ENCODE peak calls at places on chromosomes 7 and 10, in nine cellular contexts. B is mucosa of descending colon, Q is breast epithelium, P is endodermal cell, Z is stomach, L is lower lobe of right lung, F is spleen, K is upper lobe of right lung, M is adrenal gland. J is an unnamed sample.

GRCh38 chr10:115772606-115773005 is 500.4 kb downstream of the GFRA1 start:
- DNase-seq in B (no peak), Q (no peak), P (no peak), Z (no peak), L (no peak), F (no peak), K (no peak), M (peak; percentile 37), J (no peak)

GRCh38 chr7:16063691-16064090 is 357.6 kb downstream of the CRPPA start:
- DNase-seq in B (no peak), Q (no peak), P (no peak), Z (no peak), L (no peak), F (no peak), K (no peak), M (no peak), J (no peak)

GRCh38 chr10:44811072-44811471 is 100.1 kb upstream of the TMEM72 start:
- DNase-seq in B (no peak), Q (no peak), P (no peak), Z (no peak), L (no peak), F (no peak), K (no peak), M (no peak), J (peak; percentile 69)

GRCh38 chr7:24786941-24787340 is 29.7 kb upstream of the GSDME start:
- DNase-seq in B (no peak), Q (no peak), P (no peak), Z (no peak), L (peak; percentile 73), F (no peak), K (no peak), M (peak; percentile 30), J (no peak)

GRCh38 chr7:90692396-90692795 is 96.3 kb downstream of the CDK14 start:
- DNase-seq in B (no peak), Q (no peak), P (no peak), Z (no peak), L (no peak), F (no peak), K (no peak), M (no peak), J (no peak)

GRCh38 chr7:128827248-128827958 is 2.8 kb upstream of the FLNC start:
- DNase-seq in B (no peak), Q (no peak), P (peak; percentile 80), Z (no peak), L (no peak), F (no peak), K (no peak), M (peak; percentile 42), J (no peak)

GRCh38 chr7:110399421-110399820 is 691.5 kb upstream of the LRRN3 start:
- DNase-seq in B (no peak), Q (no peak), P (no peak), Z (no peak), L (no peak), F (no peak), K (no peak), M (no peak), J (no peak)

GRCh38 chr7:40493609-40494041 is 358.8 kb downstream of the SUGCT start:
- DNase-seq in B (no peak), Q (no peak), P (no peak), Z (no peak), L (no peak), F (no peak), K (no peak), M (no peak), J (no peak)

GRCh38 chr7:103981003-103981423 is 8.4 kb downstream of the RELN start:
- DNase-seq in B (no peak), Q (no peak), P (no peak), Z (no peak), L (no peak), F (no peak), K (no peak), M (no peak), J (no peak)

GRCh38 chr7:33554046-33554445 is 351.3 kb upstream of the BMPER start:
- DNase-seq in B (no peak), Q (no peak), P (no peak), Z (no peak), L (no peak), F (no peak), K (no peak), M (no peak), J (no peak)

GRCh38 chr10:2108496-2108895 is 371.2 kb upstream of the ADARB2 start:
- DNase-seq in B (no peak), Q (no peak), P (no peak), Z (no peak), L (no peak), F (no peak), K (no peak), M (no peak), J (no peak)

GRCh38 chr10:11016959-11017574 is 605 bp upstream of the CELF2 start:
- DNase-seq in B (no peak), Q (no peak), P (no peak), Z (no peak), L (no peak), F (no peak), K (no peak), M (no peak), J (no peak)

GRCh38 chr7:146961617-146962016 is 845.0 kb downstream of the CNTNAP2 start:
- DNase-seq in B (no peak), Q (no peak), P (no peak), Z (no peak), L (no peak), F (no peak), K (no peak), M (no peak), J (no peak)

DNA sequence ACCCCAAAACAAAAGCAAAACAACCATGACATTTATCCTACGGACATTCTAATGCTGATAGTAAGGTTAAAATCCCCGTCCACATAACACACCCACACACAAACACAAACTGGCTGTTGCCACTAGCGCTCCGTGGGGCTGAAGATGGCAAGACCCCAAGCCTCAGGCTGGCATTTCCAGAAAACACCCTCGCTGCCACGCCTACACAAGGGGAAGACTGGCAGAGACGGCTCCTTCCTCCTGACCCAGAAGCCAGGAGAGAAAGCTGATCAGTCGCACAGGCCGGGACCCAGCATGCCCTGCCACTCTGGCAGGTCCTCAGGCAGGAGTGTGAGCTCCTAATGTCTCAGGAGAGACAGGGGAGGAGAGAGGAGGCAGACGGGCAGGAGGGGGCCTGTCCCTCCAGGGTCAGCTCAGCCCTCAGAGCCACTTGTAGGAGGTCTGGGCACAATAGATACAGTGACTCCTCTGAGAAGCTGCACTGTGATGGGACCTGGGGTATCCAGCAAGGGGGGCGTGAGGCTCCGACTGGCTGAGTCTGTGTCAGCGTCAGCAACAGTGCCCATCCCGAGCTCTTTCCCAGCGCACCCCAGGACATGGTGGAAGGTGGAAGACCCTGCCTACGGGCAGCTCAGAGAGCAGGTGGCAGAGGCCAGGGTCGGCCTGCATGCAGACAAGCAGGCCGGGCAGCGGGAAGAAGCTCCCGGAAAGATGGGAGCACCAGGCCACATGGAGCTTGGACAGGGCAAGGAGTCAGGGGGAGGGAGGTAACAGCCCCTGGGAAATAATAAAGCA is 326.9 kb downstream of the PTPRN2 start:
- DNase-seq in B (no peak), Q (no peak), P (no peak), Z (no peak), L (peak; percentile 35), F (no peak), K (no peak), M (no peak), J (no peak)
- H3K9me3 ChIP-seq in B (no peaks in the 10 kb centered on the region), Q (no peaks in the 10 kb centered on the region), P (peaks cover 86% of the 10 kb centered on the region), Z (no peaks in the 10 kb centered on the region), L (no peaks in the 10 kb centered on the region), F (no peaks in the 10 kb centered on the region), K (no peaks in the 10 kb centered on the region), M (no peaks in the 10 kb centered on the region), J (no peaks in the 10 kb centered on the region)

GRCh38 chr10:133618851-133619250 is 7.7 kb downstream of the FRG2B start:
- DNase-seq in B (no peak), Q (no peak), P (no peak), Z (no peak), L (no peak), F (no peak), K (no peak), M (no peak), J (no peak)
- H3K9me3 ChIP-seq in B (no peaks in the 10 kb centered on the region), Q (no peaks in the 10 kb centered on the region), P (peaks cover 52% of the 10 kb centered on the region), Z (no peaks in the 10 kb centered on the region), L (no peaks in the 10 kb centered on the region), F (no peaks in the 10 kb centered on the region), K (no peaks in the 10 kb centered on the region), M (no peaks in the 10 kb centered on the region), J (peaks cover 2% of the 10 kb centered on the region)

GRCh38 chr7:157564518-157565177 is 227.8 kb downstream of the DNAJB6 start:
- DNase-seq in B (no peak), Q (no peak), P (no peak), Z (no peak), L (no peak), F (peak; percentile 37), K (no peak), M (no peak), J (no peak)
- H3K9me3 ChIP-seq in B (no peaks in the 10 kb centered on the region), Q (no peaks in the 10 kb centered on the region), P (peaks cover 64% of the 10 kb centered on the region), Z (no peaks in the 10 kb centered on the region), L (no peaks in the 10 kb centered on the region), F (no peaks in the 10 kb centered on the region), K (no peaks in the 10 kb centered on the region), M (no peaks in the 10 kb centered on the region), J (no peaks in the 10 kb centered on the region)

DNA sequence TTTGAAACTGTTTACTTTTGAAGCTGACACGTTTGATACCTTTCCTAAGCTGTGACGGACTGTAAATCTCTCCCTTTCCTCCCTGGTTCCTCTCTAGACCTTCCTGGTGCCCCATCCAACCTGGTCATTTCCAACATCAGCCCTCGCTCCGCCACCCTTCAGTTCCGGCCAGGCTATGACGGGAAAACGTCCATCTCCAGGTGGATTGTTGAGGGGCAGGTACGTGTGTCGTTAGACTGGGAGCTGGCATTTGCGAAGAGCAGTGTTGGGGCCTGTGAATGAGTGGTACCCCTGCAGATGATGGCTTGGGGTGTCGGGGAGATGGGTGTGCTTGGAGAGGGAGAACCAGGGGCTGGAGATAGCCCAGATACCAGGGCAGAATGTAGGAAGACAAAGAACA is 602.7 kb upstream of the FOXK1 start:
- DNase-seq in B (no peak), Q (no peak), P (peak; percentile 10), Z (peak; percentile 9), L (no peak), F (no peak), K (no peak), M (no peak), J (no peak)
- H3K9me3 ChIP-seq in B (no peaks in the 10 kb centered on the region), Q (no peaks in the 10 kb centered on the region), P (no peaks in the 10 kb centered on the region), Z (no peaks in the 10 kb centered on the region), L (no peaks in the 10 kb centered on the region), F (no peaks in the 10 kb centered on the region), K (no peaks in the 10 kb centered on the region), M (no peaks in the 10 kb centered on the region), J (no peaks in the 10 kb centered on the region)

GRCh38 chr10:36803229-36803628 is 322.2 kb upstream of the ANKRD30A start:
- DNase-seq in B (no peak), Q (no peak), P (no peak), Z (no peak), L (no peak), F (no peak), K (no peak), M (no peak), J (no peak)

DNA sequence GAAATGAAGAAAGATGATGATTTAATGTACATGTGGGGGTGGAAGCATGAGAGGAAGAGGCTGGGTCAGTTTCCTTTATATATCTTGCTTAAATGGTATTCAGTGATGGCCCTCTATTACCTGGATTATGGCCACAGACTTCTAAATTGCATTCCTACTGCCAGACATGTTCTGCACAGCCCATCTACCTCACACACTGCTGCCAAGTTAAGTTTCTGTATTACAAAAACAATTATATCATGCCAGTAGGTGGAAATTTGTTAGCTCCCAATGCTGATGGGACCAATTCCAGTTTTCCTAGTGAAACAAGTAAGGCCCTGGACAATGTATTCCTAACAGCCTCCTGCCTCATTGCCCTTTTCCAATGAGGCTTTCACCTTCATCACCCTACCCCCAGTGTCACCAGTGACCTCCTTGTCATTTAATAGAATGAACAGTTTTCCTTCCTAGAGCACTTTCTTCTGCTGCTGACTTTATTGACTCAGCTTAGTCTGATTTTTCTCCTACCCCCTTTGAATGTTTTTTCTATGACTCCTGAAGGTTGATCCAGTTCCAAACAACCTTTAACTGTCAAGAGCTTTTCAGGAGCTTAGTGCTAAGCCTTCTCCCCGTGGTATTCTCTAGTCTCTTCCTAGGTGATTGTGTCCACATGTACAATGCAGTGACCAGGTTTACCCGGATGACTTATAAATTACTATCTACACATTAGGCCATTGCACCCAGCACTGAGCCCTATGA is 316.6 kb upstream of the ANKRD30A start:
- DNase-seq in B (no peak), Q (no peak), P (no peak), Z (no peak), L (no peak), F (no peak), K (no peak), M (no peak), J (no peak)
- H3K9me3 ChIP-seq in B (peaks cover 34% of the 10 kb centered on the region), Q (no peaks in the 10 kb centered on the region), P (no peaks in the 10 kb centered on the region), Z (no peaks in the 10 kb centered on the region), L (no peaks in the 10 kb centered on the region), F (no peaks in the 10 kb centered on the region), K (no peaks in the 10 kb centered on the region), M (no peaks in the 10 kb centered on the region), J (no peaks in the 10 kb centered on the region)